ENCODE peak calls at places on chromosomes 16 and 17, in seven cellular contexts. T is Karpas-422, Z is neural progenitor cell, D is mammary epithelial cell, C is H9, S is IMR-90, U is neuronal stem cell. Q is an unnamed sample.

GRCh38 chr16:7374614-7375174 is 42.0 kb downstream of the RBFOX1 start:
- DNase-seq in T (no peak), Z (no peak), D (no peak), C (no peak), S (no peak), U (no peak), Q (no peak)

GRCh38 chr16:89708481-89708931 is 7.0 kb upstream of the SPATA2L start:
- DNase-seq in T (no peak), Z (no peak), D (no peak), C (no peak), S (no peak), U (no peak), Q (no peak)

GRCh38 chr16:4381072-4381934 is 9.7 kb downstream of the VASN start:
- DNase-seq in T (no peak), Z (no peak), D (no peak), C (no peak), S (no peak), U (no peak), Q (no peak)

GRCh38 chr17:59706900-59707181 is 389 bp downstream of the PTRH2 start:
- DNase-seq in T (peak; percentile 57), Z (no peak), D (no peak), C (no peak), S (no peak), U (no peak), Q (no peak)

GRCh38 chr16:27689711-27690110 is 139.8 kb downstream of the KATNIP start:
- DNase-seq in T (no peak), Z (no peak), D (no peak), C (no peak), S (peak; percentile 53), U (no peak), Q (no peak)

GRCh38 chr17:80742091-80742490 is 197.5 kb downstream of the RPTOR start:
- DNase-seq in T (no peak), Z (no peak), D (no peak), C (no peak), S (no peak), U (no peak), Q (no peak)

GRCh38 chr16:72311426-72311825 is 139.5 kb upstream of the PMFBP1 start:
- DNase-seq in T (no peak), Z (no peak), D (no peak), C (no peak), S (peak; percentile 13), U (no peak), Q (no peak)

GRCh38 chr16:9092282-9092962 is 978 bp downstream of the HAPSTR1 start:
- DNase-seq in T (peak; percentile 69), Z (peak; percentile 66), D (no peak), C (no peak), S (no peak), U (peak; percentile 41), Q (no peak)

GRCh38 chr16:75695708-75696107 is 5.6 kb downstream of the DUXB start:
- DNase-seq in T (peak; percentile 61), Z (peak; percentile 23), D (no peak), C (no peak), S (no peak), U (no peak), Q (no peak)

GRCh38 chr16:77555781-77556180 is 120.9 kb upstream of the ADAMTS18 start:
- DNase-seq in T (no peak), Z (peak; percentile 16), D (no peak), C (no peak), S (no peak), U (peak; percentile 9), Q (no peak)

GRCh38 chr16:68319185-68319908 is 8.5 kb downstream of the PRMT7 start:
- DNase-seq in T (no peak), Z (no peak), D (no peak), C (no peak), S (peak; percentile 7), U (no peak), Q (no peak)

GRCh38 chr16:3431779-3432219 is 11.5 kb downstream of the ZNF597 start:
- DNase-seq in T (no peak), Z (no peak), D (no peak), C (no peak), S (peak; percentile 31), U (no peak), Q (no peak)

GRCh38 chr17:45791935-45792334 is 7.8 kb downstream of the CRHR1 start:
- DNase-seq in T (no peak), Z (no peak), D (peak; percentile 9), C (no peak), S (no peak), U (no peak), Q (peak; percentile 84)

GRCh38 chr16:86016201-86016965 is 117.4 kb downstream of the IRF8 start:
- DNase-seq in T (peak; percentile 81), Z (peak; percentile 72), D (peak; percentile 34), C (peak; percentile 69), S (peak; percentile 70), U (peak; percentile 62), Q (peak; percentile 53)

GRCh38 chr17:13736915-13737314 is 135.2 kb upstream of the HS3ST3A1 start:
- DNase-seq in T (no peak), Z (no peak), D (peak; percentile 30), C (no peak), S (peak; percentile 46), U (no peak), Q (peak; percentile 24)

GRCh38 chr16:180921-181667 is 835 bp downstream of the HBQ1 start:
- DNase-seq in T (peak; percentile 93), Z (peak; percentile 93), D (peak; percentile 57), C (peak; percentile 91), S (peak; percentile 58), U (peak; percentile 80), Q (peak; percentile 68)

GRCh38 chr17:58330544-58330996 is 2.0 kb upstream of the TSPOAP1 start:
- DNase-seq in T (no peak), Z (no peak), D (no peak), C (no peak), S (no peak), U (no peak), Q (no peak)

GRCh38 chr16:51951668-51952298 is 595.2 kb downstream of the TOX3 start:
- DNase-seq in T (no peak), Z (peak; percentile 41), D (no peak), C (peak; percentile 51), S (no peak), U (no peak), Q (no peak)

GRCh38 chr16:15988268-15989013 is 39.0 kb downstream of the ABCC1 start:
- DNase-seq in T (no peak), Z (peak; percentile 16), D (no peak), C (no peak), S (peak; percentile 64), U (no peak), Q (no peak)

GRCh38 chr17:39939588-39940419 is 12.3 kb downstream of the LRRC3C start:
- DNase-seq in T (peak; percentile 80), Z (peak; percentile 58), D (peak; percentile 76), C (no peak), S (peak; percentile 98), U (no peak), Q (peak; percentile 24)

GRCh38 chr16:89409161-89409711 is 81.1 kb downstream of the ANKRD11 start:
- DNase-seq in T (no peak), Z (no peak), D (peak; percentile 79), C (no peak), S (peak; percentile 71), U (no peak), Q (peak; percentile 32)

GRCh38 chr17:27669850-27670249 is 38.9 kb downstream of the LGALS9 start:
- DNase-seq in T (no peak), Z (no peak), D (no peak), C (peak; percentile 18), S (no peak), U (no peak), Q (no peak)

GRCh38 chr16:59339871-59340270 is 605.8 kb upstream of the GOT2 start:
- DNase-seq in T (no peak), Z (no peak), D (no peak), C (peak; percentile 32), S (no peak), U (no peak), Q (no peak)

DNA sequence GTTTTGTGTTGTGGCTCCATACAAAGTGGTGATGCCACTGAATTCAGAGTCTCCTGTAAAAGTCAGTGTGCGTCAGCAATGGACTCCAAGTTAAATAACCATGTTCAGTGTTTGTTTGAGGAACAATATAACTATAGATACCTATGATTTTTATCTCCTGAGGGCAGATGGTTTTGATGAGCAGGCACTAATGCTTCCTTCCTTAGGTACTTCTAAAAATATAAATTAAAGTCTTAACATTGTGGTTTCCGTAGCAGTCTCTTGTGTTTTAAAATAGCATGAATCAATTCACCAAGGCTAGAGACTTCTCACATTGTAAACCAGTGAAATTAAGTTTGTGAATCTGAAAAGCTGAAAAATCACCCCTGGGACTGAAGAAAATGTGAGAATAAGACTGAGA is 1503.0 kb downstream of the CDH11 start:
- DNase-seq in T (no peak), Z (no peak), D (no peak), C (no peak), S (no peak), U (no peak), Q (no peak)
- H3K4me2 ChIP-seq in T (peak overlapping the region; percentile 70), Z (no peak overlapping the region), D (no peak overlapping the region), C (no peak overlapping the region), S (no peak overlapping the region), U (no peak overlapping the region), Q (no peak overlapping the region)

GRCh38 chr16:54402873-54403272 is 116.3 kb upstream of the IRX3 start:
- DNase-seq in T (no peak), Z (no peak), D (no peak), C (no peak), S (no peak), U (no peak), Q (no peak)
- H2AFZ ChIP-seq in T (no peak overlapping the region), Z (no peak overlapping the region), D (no peak overlapping the region), C (no peak overlapping the region), S (no peak overlapping the region), U (no peak overlapping the region), Q (no peak overlapping the region)

GRCh38 chr17:4175921-4176802 is 33.2 kb downstream of the CYB5D2 start:
- DNase-seq in T (no peak), Z (no peak), D (no peak), C (no peak), S (peak; percentile 45), U (no peak), Q (no peak)

GRCh38 chr17:4170639-4171280 is 27.8 kb downstream of the CYB5D2 start:
- DNase-seq in T (no peak), Z (no peak), D (no peak), C (no peak), S (no peak), U (no peak), Q (no peak)

GRCh38 chr17:4172356-4172755 is 29.4 kb downstream of the CYB5D2 start:
- DNase-seq in T (no peak), Z (no peak), D (no peak), C (no peak), S (no peak), U (no peak), Q (no peak)

GRCh38 chr17:4174556-4174955 is 31.6 kb downstream of the CYB5D2 start:
- DNase-seq in T (no peak), Z (no peak), D (no peak), C (no peak), S (no peak), U (no peak), Q (no peak)

DNA sequence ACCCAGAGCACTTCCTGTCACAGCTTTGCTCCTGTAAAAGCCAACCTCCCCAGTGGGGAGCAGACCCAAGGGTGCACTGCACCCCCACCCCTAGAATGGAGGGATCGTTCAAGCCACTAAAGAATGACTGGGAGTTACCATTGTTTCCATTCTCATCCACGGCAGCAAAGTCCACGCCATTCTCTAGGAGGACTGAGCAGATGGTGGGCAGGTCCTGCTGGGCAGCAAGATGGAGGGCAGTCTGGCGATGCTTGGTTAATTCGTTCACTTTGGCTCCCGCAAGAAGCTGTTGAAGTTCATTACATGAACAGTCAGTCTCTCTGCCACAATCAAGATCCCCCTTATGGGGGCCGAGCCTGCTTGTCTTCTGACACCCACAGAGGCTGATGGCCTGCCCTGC is 30.8 kb downstream of the CYB5D2 start:
- DNase-seq in T (no peak), Z (no peak), D (no peak), C (no peak), S (no peak), U (no peak), Q (no peak)
- H3K9ac ChIP-seq in T (no peak overlapping the region), Z (no peak overlapping the region), D (no peak overlapping the region), C (no peak overlapping the region), S (no peak overlapping the region), U (no peak overlapping the region), Q (no peak overlapping the region)

GRCh38 chr16:29901607-29901945 is 1.3 kb downstream of the ASPHD1 start:
- DNase-seq in T (no peak), Z (no peak), D (no peak), C (no peak), S (no peak), U (no peak), Q (no peak)
- H3K4me2 ChIP-seq in T (no peak overlapping the region), Z (no peak overlapping the region), D (no peak overlapping the region), C (peak overlapping the region; percentile 96), S (peak overlapping the region; percentile 82), U (no peak overlapping the region), Q (no peak overlapping the region)

Q was measured in PC-3.